ENCODE peak calls at places on chromosomes 7 and 10, in seven cellular contexts. J is H1, P is neural progenitor cell, M is mucosa of descending colon, A is left ventricle myocardium inferior, E is hepatocyte, W is fibroblast of mammary gland. O is an unnamed sample.
A peak's percentile ranks its signal among the peaks of the same experiment; 100 is the strongest.

GRCh38 chr10:80545258-80545881 is 7.7 kb downstream of the SH2D4B start:
- DNase-seq in J (no peak), P (no peak), M (no peak), A (no peak), E (no peak), W (no peak), O (no peak)

GRCh38 chr7:147896121-147896520 is 694.4 kb upstream of the C7orf33 start:
- DNase-seq in J (no peak), P (no peak), M (no peak), A (no peak), E (no peak), W (no peak), O (no peak)

GRCh38 chr10:12417341-12417740 is 68.0 kb downstream of the CAMK1D start:
- DNase-seq in J (no peak), P (no peak), M (peak; percentile 29), A (no peak), E (no peak), W (no peak), O (peak; percentile 26)

GRCh38 chr7:99714171-99714570 is 20.8 kb downstream of the CYP3A7 start:
- DNase-seq in J (no peak), P (no peak), M (no peak), A (no peak), E (no peak), W (no peak), O (no peak)

GRCh38 chr7:128053023-128053422 is 21.8 kb upstream of the LRRC4 start:
- DNase-seq in J (no peak), P (no peak), M (no peak), A (no peak), E (no peak), W (peak; percentile 56), O (peak; percentile 51)

GRCh38 chr10:49616421-49617230 is 2.8 kb downstream of the CHAT start:
- DNase-seq in J (no peak), P (no peak), M (no peak), A (no peak), E (no peak), W (no peak), O (no peak)

GRCh38 chr7:100080895-100081534 is 508 bp downstream of the ZNF3 start:
- DNase-seq in J (no peak), P (peak; percentile 56), M (no peak), A (no peak), E (peak; percentile 68), W (no peak), O (peak; percentile 33)

GRCh38 chr7:77269360-77270075 is 69.9 kb upstream of the FGL2 start:
- DNase-seq in J (no peak), P (no peak), M (no peak), A (no peak), E (no peak), W (no peak), O (peak; percentile 56)

GRCh38 chr10:22319559-22320558 is 1.0 kb upstream of the BMI1 start:
- DNase-seq in J (no peak), P (peak; percentile 64), M (no peak), A (no peak), E (no peak), W (no peak), O (peak; percentile 23)

GRCh38 chr10:80552151-80552646 is 14.5 kb downstream of the SH2D4B start:
- DNase-seq in J (no peak), P (peak; percentile 89), M (peak; percentile 61), A (peak; percentile 41), E (peak; percentile 49), W (no peak), O (peak; percentile 34)

GRCh38 chr10:121846555-121846954 is 81.3 kb downstream of the ATE1 start:
- DNase-seq in J (no peak), P (no peak), M (no peak), A (no peak), E (no peak), W (no peak), O (no peak)

GRCh38 chr10:121841862-121842261 is 86.0 kb downstream of the ATE1 start:
- DNase-seq in J (no peak), P (no peak), M (no peak), A (no peak), E (no peak), W (no peak), O (no peak)

GRCh38 chr10:121843379-121843778 is 84.5 kb downstream of the ATE1 start:
- DNase-seq in J (no peak), P (no peak), M (no peak), A (no peak), E (no peak), W (no peak), O (no peak)

GRCh38 chr10:121845044-121845784 is 82.6 kb downstream of the ATE1 start:
- DNase-seq in J (no peak), P (no peak), M (no peak), A (no peak), E (no peak), W (no peak), O (no peak)

GRCh38 chr10:121844537-121844936 is 83.3 kb downstream of the ATE1 start:
- DNase-seq in J (no peak), P (no peak), M (no peak), A (no peak), E (no peak), W (no peak), O (no peak)
- TF ChIP-seq CTCF in J (no peak), P (no peak), M (no peak), A (no peak), E (no peak), W (no peak), O (no peak)

GRCh38 chr7:14752301-14752700 is 150.2 kb downstream of the DGKB start:
- DNase-seq in J (no peak), P (no peak), M (no peak), A (no peak), E (no peak), W (no peak), O (no peak)

GRCh38 chr7:14748461-14748860 is 154.1 kb downstream of the DGKB start:
- DNase-seq in J (no peak), P (no peak), M (no peak), A (no peak), E (no peak), W (peak; percentile 91), O (peak; percentile 91)

GRCh38 chr7:14751461-14751860 is 151.1 kb downstream of the DGKB start:
- DNase-seq in J (no peak), P (no peak), M (no peak), A (no peak), E (no peak), W (no peak), O (peak; percentile 30)

GRCh38 chr7:14745076-14745475 is 157.5 kb downstream of the DGKB start:
- DNase-seq in J (no peak), P (no peak), M (no peak), A (no peak), E (no peak), W (no peak), O (no peak)

GRCh38 chr7:14747701-14748100 is 154.8 kb downstream of the DGKB start:
- DNase-seq in J (no peak), P (no peak), M (no peak), A (no peak), E (no peak), W (peak; percentile 38), O (peak; percentile 41)
- H3K4me3 ChIP-seq in J (no peak overlapping the region), P (no peak overlapping the region), M (no peak overlapping the region), A (no peak overlapping the region), E (no peak overlapping the region), W (no peak overlapping the region), O (no peak overlapping the region)

GRCh38 chr10:18594574-18595156 is 56.7 kb downstream of the NSUN6 start:
- DNase-seq in J (no peak), P (peak; percentile 36), M (no peak), A (no peak), E (no peak), W (peak; percentile 11), O (peak; percentile 23)
- TF ChIP-seq CTCF in J (peak; percentile 77), P (peak; percentile 56), M (no peak), A (peak; percentile 41), E (peak; percentile 30), W (peak; percentile 35), O (peak; percentile 51)

GRCh38 chr10:26698909-26699308 is 1.4 kb downstream of the PDSS1 start:
- DNase-seq in J (no peak), P (no peak), M (no peak), A (no peak), E (no peak), W (no peak), O (no peak)
- H3K4me3 ChIP-seq in J (peak overlapping the region; percentile 8), P (peak overlapping the region; percentile 95), M (no peak overlapping the region), A (peak overlapping the region; percentile 92), E (peak overlapping the region; percentile 96), W (peak overlapping the region; percentile 89), O (no peak overlapping the region)